ENCODE peak calls at places on chromosomes 3 and 15, in ten cellular contexts. Q, C, R, J, G, D, N, S, V and P are unnamed samples.

GRCh38 chr15:49171790-49172189 is 1.7 kb downstream of the GALK2 start:
- DNase-seq in C (no peak), Q (no peak), G (no peak), J (no peak), D (no peak), R (no peak), S (no peak), V (no peak), N (no peak), P (no peak)

GRCh38 chr15:41465822-41466421 is 27.8 kb upstream of the ITPKA start:
- DNase-seq in D (peak), V (no peak), Q (no peak), N (peak), G (peak), J (no peak), C (no peak), S (no peak), R (no peak), P (no peak)

GRCh38 chr3:69787436-69788168 is 48.3 kb downstream of the MITF start:
- DNase-seq in Q (no peak), V (no peak), J (no peak), N (peak), S (no peak), D (no peak), C (no peak), G (peak), R (no peak), P (no peak)

GRCh38 chr3:194130807-194131589 is 5.0 kb upstream of the HES1 start:
- DNase-seq in J (peak), G (no peak), R (peak), C (no peak), Q (no peak), D (peak), V (no peak), N (peak), S (no peak), P (no peak)

GRCh38 chr3:183301937-183302580 is 49.0 kb downstream of the B3GNT5 start:
- DNase-seq in V (no peak), D (no peak), S (no peak), G (no peak), Q (no peak), J (no peak), N (no peak), R (no peak), C (no peak), P (no peak)

GRCh38 chr3:24464389-24464788 is 30.3 kb downstream of the THRB start:
- DNase-seq in D (no peak), Q (no peak), J (no peak), C (no peak), S (no peak), R (no peak), V (no peak), G (no peak), N (no peak), P (no peak)

GRCh38 chr3:138389841-138390581 is 41.6 kb downstream of the MRAS start:
- DNase-seq in Q (no peak), D (no peak), C (no peak), S (no peak), N (peak), G (peak), V (peak), R (no peak), J (no peak), P (no peak)

GRCh38 chr3:184184546-184185234 is 1.3 kb upstream of the ABCF3 start:
- DNase-seq in V (no peak), Q (no peak), N (no peak), S (no peak), C (no peak), G (no peak), R (no peak), D (no peak), J (no peak), P (no peak)

GRCh38 chr3:85330071-85330470 is 371.3 kb downstream of the CADM2 start:
- DNase-seq in V (no peak), N (no peak), C (no peak), D (no peak), Q (no peak), J (no peak), S (no peak), R (no peak), G (no peak), P (no peak)

GRCh38 chr3:181710581-181711255 is 1.0 kb upstream of the SOX2 start:
- DNase-seq in R (peak), G (no peak), V (no peak), S (no peak), D (no peak), N (no peak), J (peak), C (peak), Q (no peak), P (no peak)

GRCh38 chr3:73502609-73503560 is 121.9 kb downstream of the PDZRN3 start:
- DNase-seq in R (peak), C (peak), N (peak), Q (peak), D (peak), V (peak), G (peak), S (peak), J (peak), P (no peak)

GRCh38 chr3:185420762-185421161 is 57.8 kb downstream of the MAP3K13 start:
- DNase-seq in V (no peak), J (no peak), D (no peak), S (no peak), C (no peak), N (peak), R (no peak), G (no peak), Q (no peak), P (no peak)

GRCh38 chr15:23565395-23566069 is at the start of gene MKRN3:
- DNase-seq in D (no peak), R (no peak), S (no peak), V (no peak), G (peak), Q (peak), C (no peak), N (peak), J (no peak), P (no peak)

GRCh38 chr3:156149781-156150375 is 29.5 kb downstream of the KCNAB1 start:
- DNase-seq in S (no peak), C (no peak), V (no peak), R (no peak), D (no peak), J (no peak), N (no peak), G (no peak), Q (no peak), P (no peak)

GRCh38 chr3:79314962-79315361 is 452.8 kb downstream of the ROBO1 start:
- DNase-seq in Q (no peak), D (no peak), V (no peak), R (no peak), G (no peak), N (no peak), C (no peak), J (no peak), S (no peak), P (no peak)

GRCh38 chr3:178480795-178481194 is 55.4 kb upstream of the KCNMB2 start:
- DNase-seq in G (no peak), R (no peak), C (no peak), S (no peak), Q (no peak), N (no peak), D (no peak), J (no peak), V (no peak), P (no peak)

GRCh38 chr3:59522550-59522949 is 472.7 kb upstream of the CFAP20DC start:
- DNase-seq in G (no peak), C (no peak), N (no peak), R (no peak), D (no peak), J (no peak), V (no peak), Q (no peak), S (no peak), P (no peak)

DNA sequence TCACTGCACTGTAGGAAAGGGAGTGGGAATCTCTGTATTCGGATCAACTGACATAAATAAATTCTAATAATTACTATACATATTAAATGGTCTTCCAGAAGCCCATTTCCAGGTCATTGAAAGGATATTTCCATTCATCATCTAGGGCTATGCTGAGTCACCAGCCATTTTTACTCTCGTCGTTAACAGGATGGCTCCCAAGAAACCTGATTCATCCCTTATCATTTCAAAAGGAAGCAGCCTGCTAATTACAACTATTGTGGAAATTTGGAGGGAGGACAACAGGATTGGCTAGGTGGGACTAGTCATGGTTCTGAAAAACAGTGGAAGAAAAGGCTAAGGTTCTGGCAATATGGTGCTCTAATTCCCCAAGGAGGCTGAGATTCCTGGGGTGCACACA is 13.6 kb downstream of the GMNC start:
- DNase-seq in N (no peak), C (no peak), V (no peak), G (no peak), Q (no peak), J (no peak), D (no peak), R (no peak), S (no peak), P (no peak)
- TF ChIP-seq CTCF in N (no peak), C (no peak), V (no peak), G (no peak), Q (no peak), J (no peak), D (no peak), R (no peak), S (no peak), P (no peak)

DNA sequence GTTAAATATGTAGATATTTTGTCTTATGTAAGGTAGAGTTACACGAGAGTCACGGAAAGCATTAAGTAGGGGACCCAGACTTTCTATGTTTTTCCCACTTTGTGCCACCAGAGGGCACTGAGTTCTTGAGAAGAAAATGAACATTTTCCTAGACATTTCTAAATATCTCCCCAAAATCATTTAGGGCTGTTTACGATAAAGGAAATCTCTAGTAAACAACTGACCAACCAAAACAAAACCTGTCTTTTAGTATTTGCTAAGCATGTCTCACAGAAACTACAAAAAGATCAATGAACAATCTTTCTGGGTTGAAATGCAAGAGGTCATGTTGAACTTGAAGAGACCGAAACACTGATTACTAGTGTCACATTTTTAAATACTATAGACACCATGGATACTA is 16.1 kb downstream of the POU1F1 start:
- DNase-seq in V (peak), J (peak), Q (no peak), R (peak), N (peak), D (no peak), C (no peak), S (no peak), G (peak), P (no peak)
- TF ChIP-seq CTCF in V (peak), J (peak), Q (peak), R (peak), N (peak), D (peak), C (peak), S (peak), G (peak), P (peak)

DNA sequence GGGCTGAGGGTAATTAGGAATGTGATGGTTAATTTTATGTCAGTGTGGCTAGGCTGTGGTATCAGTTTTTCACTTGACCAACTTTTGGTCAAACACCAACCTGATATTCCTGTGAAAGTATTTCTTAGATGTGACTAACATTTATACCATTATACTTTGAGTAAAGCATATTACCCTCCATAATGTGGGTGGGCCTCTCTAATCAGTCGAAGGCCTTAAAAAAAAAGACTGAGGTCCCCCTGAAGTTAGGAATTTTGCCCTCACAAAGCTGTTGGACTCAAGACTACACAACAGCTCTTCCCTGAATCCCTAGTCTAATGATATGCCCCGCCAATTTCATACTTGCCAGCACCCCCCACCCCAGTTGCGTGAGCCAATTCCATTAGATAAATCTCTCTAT is 12.5 kb downstream of the SLMAP start:
- DNase-seq in V (no peak), S (no peak), N (no peak), C (no peak), J (no peak), G (no peak), Q (no peak), D (no peak), R (no peak), P (no peak)
- TF ChIP-seq CTCF in V (no peak), S (no peak), N (no peak), C (no peak), J (no peak), G (no peak), Q (no peak), D (no peak), R (no peak), P (no peak)

GRCh38 chr3:120177907-120178306 is 83.7 kb upstream of the GSK3B start:
- DNase-seq in R (peak), V (no peak), C (peak), N (no peak), J (no peak), G (no peak), D (no peak), S (no peak), Q (no peak), P (no peak)
- TF ChIP-seq CTCF in R (peak), V (no peak), C (peak), N (no peak), J (no peak), G (no peak), D (no peak), S (no peak), Q (no peak), P (peak)

GRCh38 chr3:25592510-25592968 is 72.2 kb downstream of the TOP2B start:
- DNase-seq in C (no peak), V (no peak), J (peak), Q (no peak), R (peak), N (no peak), D (no peak), S (peak), G (peak), P (no peak)
- TF ChIP-seq CTCF in C (peak), V (peak), J (no peak), Q (no peak), R (peak), N (no peak), D (no peak), S (peak), G (peak), P (no peak)

GRCh38 chr3:195908439-195909293 is at the start of gene TNK2:
- DNase-seq in G (no peak), V (no peak), C (peak), N (no peak), J (peak), Q (peak), S (no peak), R (peak), D (no peak), P (peak)

GRCh38 chr3:195909645-195910498 is 1.5 kb upstream of the TNK2 start:
- DNase-seq in J (peak), C (peak), N (no peak), S (peak), V (no peak), G (no peak), D (peak), Q (peak), R (peak), P (peak)

GRCh38 chr3:195907730-195908438 is 467 bp downstream of the TNK2 start:
- DNase-seq in V (no peak), C (no peak), S (no peak), J (no peak), R (no peak), N (no peak), D (peak), Q (peak), G (no peak), P (peak)

GRCh38 chr3:195910499-195910845 is 2.1 kb upstream of the TNK2 start:
- DNase-seq in R (no peak), N (no peak), G (no peak), Q (no peak), J (no peak), C (no peak), S (no peak), D (no peak), V (no peak), P (no peak)

DNA sequence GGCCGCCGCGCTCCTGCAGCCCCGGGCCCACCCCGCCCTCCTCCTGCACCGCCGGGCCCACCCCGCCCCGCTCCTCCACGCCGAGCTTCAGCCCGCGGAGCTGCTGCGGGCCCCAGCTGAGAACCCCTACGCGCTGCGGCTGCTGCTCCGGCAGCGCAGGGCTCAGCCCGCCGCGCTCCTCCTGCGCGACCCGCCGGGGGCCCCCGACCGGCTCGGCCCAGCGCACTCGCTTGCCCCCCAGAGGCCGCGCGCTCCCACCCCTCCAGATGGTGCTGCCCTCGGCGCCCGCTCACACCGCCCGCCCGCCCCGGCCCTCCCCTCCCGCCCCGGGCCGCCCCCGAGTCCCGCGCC is 918 bp upstream of the TNK2 start:
- DNase-seq in N (no peak), C (no peak), Q (no peak), V (no peak), R (no peak), D (no peak), J (no peak), G (no peak), S (no peak), P (no peak)
- TF ChIP-seq CTCF in N (no peak), C (no peak), Q (no peak), V (no peak), R (no peak), D (no peak), J (no peak), G (no peak), S (no peak), P (no peak)

DNA sequence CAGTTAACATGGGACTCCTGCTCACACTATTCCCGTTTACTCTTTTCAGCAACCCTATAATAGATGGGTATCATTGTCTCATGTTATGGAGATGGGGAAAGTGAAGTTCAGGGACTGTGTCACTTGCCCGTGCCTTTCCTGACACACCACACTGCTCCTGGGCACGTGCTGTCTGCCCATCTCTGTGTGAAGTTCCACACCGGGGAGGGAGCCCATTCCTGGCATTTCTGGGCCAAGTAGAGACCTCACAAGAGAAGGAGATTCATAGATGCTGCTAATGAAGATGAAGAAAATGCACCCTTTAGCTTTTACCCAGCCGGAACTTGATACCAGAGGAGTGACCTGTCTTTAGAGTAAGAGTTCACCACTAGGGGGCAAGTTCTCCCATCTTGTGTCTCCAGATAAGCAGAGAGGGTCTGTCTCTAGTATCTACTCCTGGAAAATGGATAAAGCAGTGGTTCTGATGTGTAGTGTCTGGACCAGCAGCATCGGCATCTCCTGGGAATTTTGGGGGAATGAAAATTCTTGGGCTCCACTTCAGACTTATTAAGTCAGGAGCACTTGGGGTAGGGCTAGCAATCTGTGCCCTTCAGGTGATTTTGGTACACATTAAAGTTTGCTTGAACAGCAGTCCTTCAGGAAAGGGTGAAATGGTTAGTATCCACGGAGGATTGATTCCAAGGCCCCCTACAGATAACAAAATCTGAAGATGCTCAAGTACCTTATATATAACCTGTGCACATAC is 2.0 kb upstream of the TOPBP1 start:
- DNase-seq in Q (no peak), S (no peak), V (no peak), C (peak), R (peak), N (peak), J (no peak), D (no peak), G (peak), P (no peak)
- TF ChIP-seq CTCF in Q (peak), S (peak), V (peak), C (peak), R (peak), N (peak), J (peak), D (peak), G (peak), P (peak)

GRCh38 chr3:115476472-115476871 is 146.8 kb upstream of the GAP43 start:
- DNase-seq in J (no peak), N (no peak), R (no peak), G (no peak), D (no peak), Q (no peak), V (no peak), C (no peak), S (no peak), P (no peak)
- TF ChIP-seq CTCF in J (no peak), N (no peak), R (no peak), G (no peak), D (no peak), Q (no peak), V (no peak), C (no peak), S (no peak), P (no peak)

GRCh38 chr15:58077427-58077826 is 11.9 kb upstream of the ALDH1A2 start:
- DNase-seq in G (no peak), S (no peak), C (no peak), Q (no peak), V (no peak), J (no peak), R (no peak), D (no peak), N (no peak), P (no peak)
- TF ChIP-seq CTCF in G (no peak), S (peak), C (peak), Q (no peak), V (no peak), J (no peak), R (peak), D (no peak), N (peak), P (no peak)

DNA sequence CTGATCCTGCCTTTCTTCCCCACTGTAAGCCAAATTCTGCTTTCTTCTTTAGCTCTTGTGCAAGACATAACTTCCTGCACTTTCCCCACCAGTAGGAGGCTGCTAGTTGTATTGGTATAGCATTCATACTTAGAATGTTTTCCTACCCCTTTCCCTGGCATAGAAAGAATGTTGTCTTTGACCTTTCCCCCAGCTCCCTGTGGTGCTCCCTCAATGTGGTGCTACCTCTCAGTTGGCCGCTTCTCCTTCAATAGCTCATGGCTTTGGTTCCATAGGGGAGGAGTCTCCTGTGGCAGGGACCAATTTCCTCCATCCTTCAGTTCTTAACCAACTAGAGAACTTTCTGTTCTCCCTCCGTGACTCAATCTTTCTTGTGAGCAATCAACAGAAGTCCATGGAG is 67.5 kb upstream of the AKAP13 start:
- DNase-seq in G (no peak), C (no peak), N (peak), S (no peak), J (no peak), Q (no peak), R (peak), D (no peak), V (no peak), P (no peak)
- TF ChIP-seq CTCF in G (peak), C (no peak), N (peak), S (no peak), J (no peak), Q (no peak), R (peak), D (peak), V (peak), P (peak)